ENCODE peak calls at places on chromosomes 3 and 15, in ten cellular contexts. V is kidney epithelial cell, T is non-pigmented ciliary epithelial cell, N is activated gamma-delta T cell treated with Interleukin-2 at 50 U/mL for 16 hours, F is heart right ventricle, L is A549, J is NCI-H1092, Y is upper lobe of left lung, R is ovary, Z is epithelial cell of proximal tubule. X is an unnamed sample.

GRCh38 chr3:171712168-171712938 is 97.9 kb downstream of the PLD1 start:
- DNase-seq in V (no peak), T (peak), N (no peak), F (no peak), L (peak), J (no peak), Y (no peak), R (no peak), Z (no peak), X (no peak)

GRCh38 chr3:126523745-126524428 is at the start of gene CHST13:
- DNase-seq in V (no peak), T (no peak), N (no peak), F (no peak), L (peak), J (no peak), Y (peak), R (no peak), Z (no peak), X (no peak)

GRCh38 chr15:35141743-35142356 is 56.8 kb upstream of the NANOGP8 start:
- DNase-seq in V (peak), T (peak), N (no peak), F (no peak), L (peak), J (no peak), Y (no peak), R (no peak), Z (peak), X (no peak)

GRCh38 chr3:107224001-107224596 is 153.1 kb upstream of the CCDC54 start:
- DNase-seq in V (no peak), T (no peak), N (no peak), F (no peak), L (no peak), J (no peak), Y (no peak), R (no peak), Z (no peak), X (no peak)

GRCh38 chr15:77907824-77908751 is 169.4 kb downstream of the TBC1D2B start:
- DNase-seq in V (peak), T (no peak), N (peak), F (no peak), L (no peak), J (no peak), Y (peak), R (no peak), Z (no peak), X (no peak)

GRCh38 chr15:90087454-90088154 is 14.7 kb downstream of the IDH2 start:
- DNase-seq in V (no peak), T (no peak), N (no peak), F (no peak), L (peak), J (no peak), Y (no peak), R (peak), Z (no peak), X (peak)

GRCh38 chr3:43526956-43527355 is 94.9 kb downstream of the ANO10 start:
- DNase-seq in V (no peak), T (no peak), N (no peak), F (no peak), L (no peak), J (no peak), Y (no peak), R (no peak), Z (no peak), X (no peak)

GRCh38 chr3:166257715-166258114 is 420.5 kb upstream of the BCHE start:
- DNase-seq in V (no peak), T (no peak), N (no peak), F (no peak), L (no peak), J (no peak), Y (no peak), R (no peak), Z (no peak), X (no peak)

GRCh38 chr3:122389197-122389596 is 5.2 kb downstream of the FAM162A start:
- DNase-seq in V (no peak), T (no peak), N (no peak), F (no peak), L (no peak), J (no peak), Y (no peak), R (no peak), Z (no peak), X (no peak)

GRCh38 chr3:52483577-52484495 is 11.3 kb upstream of the STAB1 start:
- DNase-seq in V (no peak), T (no peak), N (no peak), F (no peak), L (no peak), J (no peak), Y (no peak), R (no peak), Z (no peak), X (no peak)